ENCODE peak calls at places on chromosomes 12 and 14, in seven cellular contexts. One of them, this sample, is unnamed.

GRCh38 chr12:78864483-78865296 is at the start of gene SYT1:
- DNase-seq in prostate gland: peak
- DNase-seq in H1: peak
- DNase-seq in GM12891: no peak
- DNase-seq in HCT116: no peak
- DNase-seq in GM12878: no peak
- DNase-seq in transverse colon: peak
- DNase-seq in this sample: peak

GRCh38 chr14:22008766-22009165 is 335.1 kb upstream of the OR4E1 start:
- DNase-seq in prostate gland: no peak
- DNase-seq in H1: no peak
- DNase-seq in GM12891: no peak
- DNase-seq in HCT116: no peak
- DNase-seq in GM12878: no peak
- DNase-seq in transverse colon: no peak
- DNase-seq in this sample: no peak

GRCh38 chr12:17215754-17216153 is 609.8 kb upstream of the LMO3 start:
- DNase-seq in prostate gland: no peak
- DNase-seq in H1: no peak
- DNase-seq in GM12891: no peak
- DNase-seq in HCT116: peak
- DNase-seq in GM12878: no peak
- DNase-seq in transverse colon: no peak
- DNase-seq in this sample: no peak

GRCh38 chr12:95634622-95635621 is 83.6 kb upstream of the USP44 start:
- DNase-seq in prostate gland: no peak
- DNase-seq in H1: no peak
- DNase-seq in GM12891: no peak
- DNase-seq in HCT116: no peak
- DNase-seq in GM12878: no peak
- DNase-seq in transverse colon: peak
- DNase-seq in this sample: no peak

GRCh38 chr14:58491593-58491992 is 64.1 kb downstream of the KIAA0586 start:
- DNase-seq in prostate gland: no peak
- DNase-seq in H1: no peak
- DNase-seq in GM12891: no peak
- DNase-seq in HCT116: no peak
- DNase-seq in GM12878: no peak
- DNase-seq in transverse colon: no peak
- DNase-seq in this sample: no peak

GRCh38 chr14:70754989-70755388 is 54.3 kb downstream of the MAP3K9 start:
- DNase-seq in prostate gland: peak
- DNase-seq in H1: no peak
- DNase-seq in GM12891: no peak
- DNase-seq in HCT116: peak
- DNase-seq in GM12878: no peak
- DNase-seq in transverse colon: no peak
- DNase-seq in this sample: no peak

GRCh38 chr12:90909069-90909676 is 45.8 kb downstream of the CCER1 start:
- DNase-seq in prostate gland: no peak
- DNase-seq in H1: peak
- DNase-seq in GM12891: peak
- DNase-seq in HCT116: peak
- DNase-seq in GM12878: no peak
- DNase-seq in transverse colon: no peak
- DNase-seq in this sample: no peak

GRCh38 chr14:65958664-65959562 is 527.3 kb upstream of the CCDC196 start:
- DNase-seq in prostate gland: no peak
- DNase-seq in H1: peak
- DNase-seq in GM12891: peak
- DNase-seq in HCT116: peak
- DNase-seq in GM12878: no peak
- DNase-seq in transverse colon: no peak
- DNase-seq in this sample: no peak

GRCh38 chr14:56342419-56342901 is 224.2 kb downstream of the PELI2 start:
- DNase-seq in prostate gland: no peak
- DNase-seq in H1: no peak
- DNase-seq in GM12891: no peak
- DNase-seq in HCT116: no peak
- DNase-seq in GM12878: no peak
- DNase-seq in transverse colon: no peak
- DNase-seq in this sample: no peak

GRCh38 chr14:72498646-72499045 is 395.3 kb downstream of the DPF3 start:
- DNase-seq in prostate gland: no peak
- DNase-seq in H1: no peak
- DNase-seq in GM12891: no peak
- DNase-seq in HCT116: no peak
- DNase-seq in GM12878: no peak
- DNase-seq in transverse colon: no peak
- DNase-seq in this sample: no peak

GRCh38 chr14:54566410-54567223 is at the start of gene SAMD4A:
- DNase-seq in prostate gland: peak
- DNase-seq in H1: peak
- DNase-seq in GM12891: peak
- DNase-seq in HCT116: no peak
- DNase-seq in GM12878: no peak
- DNase-seq in transverse colon: peak
- DNase-seq in this sample: peak

GRCh38 chr14:20455355-20456300 is 602 bp downstream of the APEX1 start:
- DNase-seq in prostate gland: no peak
- DNase-seq in H1: no peak
- DNase-seq in GM12891: no peak
- DNase-seq in HCT116: no peak
- DNase-seq in GM12878: no peak
- DNase-seq in transverse colon: no peak
- DNase-seq in this sample: no peak

GRCh38 chr14:24261969-24262327 is 1.0 kb downstream of the TGM1 start:
- DNase-seq in prostate gland: no peak
- DNase-seq in H1: no peak
- DNase-seq in GM12891: no peak
- DNase-seq in HCT116: no peak
- DNase-seq in GM12878: no peak
- DNase-seq in transverse colon: no peak
- DNase-seq in this sample: no peak

GRCh38 chr14:76862546-76863282 is 36.5 kb downstream of the LRRC74A start:
- DNase-seq in prostate gland: no peak
- DNase-seq in H1: no peak
- DNase-seq in GM12891: no peak
- DNase-seq in HCT116: no peak
- DNase-seq in GM12878: no peak
- DNase-seq in transverse colon: no peak
- DNase-seq in this sample: no peak

GRCh38 chr14:42420071-42420470 is 813.4 kb downstream of the LRFN5 start:
- DNase-seq in prostate gland: no peak
- DNase-seq in H1: no peak
- DNase-seq in GM12891: no peak
- DNase-seq in HCT116: no peak
- DNase-seq in GM12878: no peak
- DNase-seq in transverse colon: no peak
- DNase-seq in this sample: no peak

GRCh38 chr14:73426877-73427276 is 31.5 kb downstream of the NUMB start:
- DNase-seq in prostate gland: no peak
- DNase-seq in H1: no peak
- DNase-seq in GM12891: no peak
- DNase-seq in HCT116: no peak
- DNase-seq in GM12878: no peak
- DNase-seq in transverse colon: no peak
- DNase-seq in this sample: no peak

GRCh38 chr14:38629412-38629811 is 373.5 kb upstream of the CLEC14A start:
- DNase-seq in prostate gland: no peak
- DNase-seq in H1: no peak
- DNase-seq in GM12891: no peak
- DNase-seq in HCT116: no peak
- DNase-seq in GM12878: no peak
- DNase-seq in transverse colon: no peak
- DNase-seq in this sample: no peak

GRCh38 chr12:32108829-32109228 is 2.2 kb downstream of the BICD1 start:
- DNase-seq in prostate gland: no peak
- DNase-seq in H1: no peak
- DNase-seq in GM12891: no peak
- DNase-seq in HCT116: no peak
- DNase-seq in GM12878: no peak
- DNase-seq in transverse colon: no peak
- DNase-seq in this sample: no peak

GRCh38 chr12:104049278-104050257 is at the start of gene GLT8D2:
- DNase-seq in prostate gland: peak
- DNase-seq in H1: peak
- DNase-seq in GM12891: no peak
- DNase-seq in HCT116: no peak
- DNase-seq in GM12878: no peak
- DNase-seq in transverse colon: peak
- DNase-seq in this sample: no peak
- TF ChIP-seq POLR2AphosphoS5 in prostate gland: no peak
- TF ChIP-seq POLR2AphosphoS5 in H1: no peak
- TF ChIP-seq POLR2AphosphoS5 in GM12891: no peak
- TF ChIP-seq POLR2AphosphoS5 in HCT116: no peak
- TF ChIP-seq POLR2AphosphoS5 in GM12878: no peak
- TF ChIP-seq POLR2AphosphoS5 in transverse colon: no peak
- TF ChIP-seq POLR2AphosphoS5 in this sample: no peak

DNA sequence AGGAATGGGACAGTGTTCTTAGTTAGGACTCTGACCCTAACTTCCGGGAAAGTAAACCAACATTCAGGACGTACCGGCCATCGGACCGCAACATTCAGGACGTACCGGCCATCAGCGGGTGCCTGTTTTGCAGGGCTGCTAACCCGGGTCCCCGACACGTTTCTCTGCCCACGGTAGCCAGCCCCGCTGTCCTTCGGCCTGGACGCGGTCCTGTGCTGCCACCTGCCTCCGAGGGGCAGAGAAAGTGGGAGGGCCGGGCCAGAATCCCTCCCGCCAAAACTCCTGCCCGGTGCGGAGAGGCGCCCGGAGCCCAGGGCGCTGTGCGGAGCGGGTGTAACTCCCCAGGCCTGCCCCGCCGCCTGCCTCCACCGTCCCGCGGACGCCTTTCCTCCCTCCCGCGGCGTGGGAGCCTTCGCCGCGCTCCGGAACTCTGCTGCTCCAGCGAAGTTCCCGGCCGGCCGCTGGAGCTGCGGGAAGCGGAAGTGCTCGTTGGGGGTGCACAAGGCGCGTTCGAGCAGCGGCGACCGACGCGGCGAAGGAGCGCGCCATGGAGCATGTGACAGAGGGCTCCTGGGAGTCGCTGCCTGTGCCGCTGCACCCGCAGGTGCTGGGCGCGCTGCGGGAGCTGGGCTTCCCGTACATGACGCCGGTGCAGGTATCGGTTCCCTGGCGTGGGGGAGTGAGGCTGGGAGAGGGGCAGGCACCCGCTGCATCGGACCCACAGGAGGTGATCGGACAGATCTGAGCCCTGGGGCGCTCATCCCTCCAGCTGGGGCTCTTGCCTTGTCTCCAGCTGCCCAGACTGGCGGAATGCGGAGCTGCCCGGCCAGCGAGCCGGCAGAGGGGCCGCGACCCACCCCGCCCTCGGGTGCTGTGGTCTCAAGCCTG is at the start of gene DDX55:
- DNase-seq in prostate gland: peak
- DNase-seq in H1: peak
- DNase-seq in GM12891: peak
- DNase-seq in HCT116: peak
- DNase-seq in GM12878: peak
- DNase-seq in transverse colon: peak
- DNase-seq in this sample: peak
- TF ChIP-seq POLR2A in prostate gland: no peak
- TF ChIP-seq POLR2A in H1: peak
- TF ChIP-seq POLR2A in GM12891: peak
- TF ChIP-seq POLR2A in HCT116: peak
- TF ChIP-seq POLR2A in GM12878: peak
- TF ChIP-seq POLR2A in transverse colon: peak
- TF ChIP-seq POLR2A in this sample: peak

GRCh38 chr12:101089271-101089670 is 120.8 kb downstream of the SLC5A8 start:
- DNase-seq in prostate gland: no peak
- DNase-seq in H1: no peak
- DNase-seq in GM12891: no peak
- DNase-seq in HCT116: no peak
- DNase-seq in GM12878: no peak
- DNase-seq in transverse colon: no peak
- DNase-seq in this sample: no peak
- TF ChIP-seq POLR2AphosphoS5 in prostate gland: no peak
- TF ChIP-seq POLR2AphosphoS5 in H1: no peak
- TF ChIP-seq POLR2AphosphoS5 in GM12891: no peak
- TF ChIP-seq POLR2AphosphoS5 in HCT116: no peak
- TF ChIP-seq POLR2AphosphoS5 in GM12878: no peak
- TF ChIP-seq POLR2AphosphoS5 in transverse colon: no peak
- TF ChIP-seq POLR2AphosphoS5 in this sample: no peak

GRCh38 chr12:52156310-52156709 is 35.5 kb downstream of the KRT80 start:
- DNase-seq in prostate gland: no peak
- DNase-seq in H1: no peak
- DNase-seq in GM12891: no peak
- DNase-seq in HCT116: no peak
- DNase-seq in GM12878: no peak
- DNase-seq in transverse colon: no peak
- DNase-seq in this sample: no peak

GRCh38 chr12:52155048-52155868 is 36.6 kb downstream of the KRT80 start:
- DNase-seq in prostate gland: peak
- DNase-seq in H1: no peak
- DNase-seq in GM12891: no peak
- DNase-seq in HCT116: no peak
- DNase-seq in GM12878: no peak
- DNase-seq in transverse colon: no peak
- DNase-seq in this sample: no peak

GRCh38 chr12:52160200-52160599 is 31.6 kb downstream of the KRT80 start:
- DNase-seq in prostate gland: no peak
- DNase-seq in H1: no peak
- DNase-seq in GM12891: no peak
- DNase-seq in HCT116: no peak
- DNase-seq in GM12878: no peak
- DNase-seq in transverse colon: no peak
- DNase-seq in this sample: no peak

GRCh38 chr12:52157566-52158150 is 34.2 kb downstream of the KRT80 start:
- DNase-seq in prostate gland: no peak
- DNase-seq in H1: no peak
- DNase-seq in GM12891: no peak
- DNase-seq in HCT116: no peak
- DNase-seq in GM12878: no peak
- DNase-seq in transverse colon: no peak
- DNase-seq in this sample: no peak

DNA sequence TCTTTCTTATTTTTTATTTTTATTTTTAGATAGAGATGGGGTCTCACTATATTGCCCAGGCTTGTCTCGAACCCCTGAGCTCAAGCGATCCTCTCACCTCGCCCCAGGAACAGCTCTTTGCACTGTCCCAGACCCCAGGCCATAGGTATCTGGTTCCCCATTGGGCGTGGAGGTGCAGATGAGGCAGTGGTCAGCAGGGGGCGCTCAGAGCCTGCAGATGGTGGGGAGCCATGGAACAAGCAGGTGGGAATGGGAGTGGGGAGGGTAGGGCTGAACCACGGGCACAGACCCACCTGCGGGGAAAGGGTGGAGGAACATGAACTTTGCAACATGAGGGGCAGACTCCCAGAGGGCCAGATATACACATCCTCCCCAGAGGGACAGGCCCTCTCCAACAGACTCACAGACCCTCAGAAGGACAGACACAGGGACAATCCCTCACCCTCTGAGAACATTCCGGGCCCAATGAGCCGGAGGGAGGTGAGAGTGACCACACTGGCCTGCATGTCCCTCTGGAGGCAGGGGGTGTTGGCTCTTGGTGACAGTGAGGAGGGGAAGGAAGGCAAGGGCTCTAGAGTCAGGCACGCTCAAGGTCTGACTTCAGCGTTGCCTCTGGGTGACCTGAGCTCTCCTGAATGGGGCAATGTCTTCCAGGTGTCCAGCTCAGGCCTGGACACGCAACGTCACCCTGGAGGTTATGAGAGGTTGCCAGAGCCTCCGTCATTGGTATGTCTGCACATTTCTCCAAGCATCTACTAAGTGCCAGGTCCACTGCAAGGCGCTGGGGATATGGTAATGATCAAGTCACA is 34.9 kb downstream of the KRT80 start:
- DNase-seq in prostate gland: peak
- DNase-seq in H1: peak
- DNase-seq in GM12891: peak
- DNase-seq in HCT116: no peak
- DNase-seq in GM12878: no peak
- DNase-seq in transverse colon: peak
- DNase-seq in this sample: peak
- TF ChIP-seq POLR2A in prostate gland: no peak
- TF ChIP-seq POLR2A in H1: no peak
- TF ChIP-seq POLR2A in GM12891: no peak
- TF ChIP-seq POLR2A in HCT116: no peak
- TF ChIP-seq POLR2A in GM12878: no peak
- TF ChIP-seq POLR2A in transverse colon: no peak
- TF ChIP-seq POLR2A in this sample: no peak